ENCODE peak calls at places on chromosome 13, in seven cellular contexts. K, V, C, Z, Q, W and D are unnamed samples.

GRCh38 chr13:59755647-59756290 is 408.0 kb downstream of the DIAPH3 start:
- DNase-seq in K (no peak), V (no peak), C (no peak), Z (no peak), Q (no peak), W (no peak), D (no peak)

GRCh38 chr13:110209950-110210603 is 96.9 kb downstream of the COL4A1 start:
- DNase-seq in K (no peak), V (no peak), C (no peak), Z (no peak), Q (no peak), W (no peak), D (no peak)

GRCh38 chr13:43664700-43665191 is 122.0 kb downstream of the ENOX1 start:
- DNase-seq in K (peak; percentile 66), V (no peak), C (no peak), Z (no peak), Q (no peak), W (no peak), D (no peak)

GRCh38 chr13:95300625-95301134 is 571 bp downstream of the ABCC4 start:
- DNase-seq in K (peak; percentile 86), V (no peak), C (peak; percentile 6), Z (peak; percentile 16), Q (no peak), W (peak; percentile 66), D (peak; percentile 62)

GRCh38 chr13:58893396-58893795 is 1261.9 kb downstream of the PCDH17 start:
- DNase-seq in K (no peak), V (no peak), C (no peak), Z (no peak), Q (no peak), W (no peak), D (no peak)

GRCh38 chr13:23321534-23322241 is 111.8 kb downstream of the SACS start:
- DNase-seq in K (peak; percentile 76), V (no peak), C (peak; percentile 19), Z (peak; percentile 11), Q (peak; percentile 35), W (peak; percentile 49), D (no peak)

GRCh38 chr13:104565888-104566287 is 1499.7 kb upstream of the SLC10A2 start:
- DNase-seq in K (no peak), V (no peak), C (no peak), Z (no peak), Q (no peak), W (no peak), D (no peak)

GRCh38 chr13:48411281-48412099 is 1.4 kb downstream of the LPAR6 start:
- DNase-seq in K (no peak), V (no peak), C (no peak), Z (no peak), Q (no peak), W (no peak), D (no peak)

GRCh38 chr13:41006296-41006695 is 12.8 kb downstream of the ELF1 start:
- DNase-seq in K (no peak), V (no peak), C (no peak), Z (no peak), Q (no peak), W (no peak), D (no peak)

GRCh38 chr13:98349731-98350305 is 172.7 kb upstream of the RNF113B start:
- DNase-seq in K (no peak), V (no peak), C (no peak), Z (peak; percentile 21), Q (no peak), W (no peak), D (peak; percentile 25)

GRCh38 chr13:32415019-32415418 is 12.9 kb downstream of the N4BP2L1 start:
- DNase-seq in K (no peak), V (no peak), C (no peak), Z (no peak), Q (no peak), W (peak; percentile 8), D (no peak)

GRCh38 chr13:87129602-87130300 is 541.4 kb upstream of the SLITRK5 start:
- DNase-seq in K (no peak), V (no peak), C (no peak), Z (no peak), Q (no peak), W (no peak), D (no peak)

GRCh38 chr13:101763191-101763590 is 310.7 kb downstream of the ITGBL1 start:
- DNase-seq in K (no peak), V (no peak), C (no peak), Z (no peak), Q (no peak), W (no peak), D (no peak)

GRCh38 chr13:28356506-28357064 is 138.3 kb downstream of the FLT1 start:
- DNase-seq in K (no peak), V (no peak), C (no peak), Z (no peak), Q (no peak), W (no peak), D (no peak)

GRCh38 chr13:28822161-28822560 is 2.0 kb downstream of the MTUS2 start:
- DNase-seq in K (no peak), V (no peak), C (no peak), Z (no peak), Q (no peak), W (no peak), D (no peak)

GRCh38 chr13:25300861-25301346 is 521 bp upstream of the NUP58 start:
- DNase-seq in K (peak; percentile 71), V (no peak), C (no peak), Z (no peak), Q (no peak), W (no peak), D (peak; percentile 85)

GRCh38 chr13:99796175-99796819 is 175.3 kb downstream of the ZIC5 start:
- DNase-seq in K (no peak), V (peak; percentile 21), C (no peak), Z (peak; percentile 29), Q (no peak), W (no peak), D (no peak)

GRCh38 chr13:53005631-53006030 is 23.0 kb upstream of the OLFM4 start:
- DNase-seq in K (no peak), V (no peak), C (no peak), Z (no peak), Q (no peak), W (no peak), D (no peak)

GRCh38 chr13:58704953-58705352 is 1073.4 kb downstream of the PCDH17 start:
- DNase-seq in K (no peak), V (no peak), C (no peak), Z (no peak), Q (no peak), W (no peak), D (no peak)

GRCh38 chr13:83386609-83387008 is 495.7 kb downstream of the SLITRK1 start:
- DNase-seq in K (no peak), V (no peak), C (no peak), Z (no peak), Q (no peak), W (no peak), D (no peak)

DNA sequence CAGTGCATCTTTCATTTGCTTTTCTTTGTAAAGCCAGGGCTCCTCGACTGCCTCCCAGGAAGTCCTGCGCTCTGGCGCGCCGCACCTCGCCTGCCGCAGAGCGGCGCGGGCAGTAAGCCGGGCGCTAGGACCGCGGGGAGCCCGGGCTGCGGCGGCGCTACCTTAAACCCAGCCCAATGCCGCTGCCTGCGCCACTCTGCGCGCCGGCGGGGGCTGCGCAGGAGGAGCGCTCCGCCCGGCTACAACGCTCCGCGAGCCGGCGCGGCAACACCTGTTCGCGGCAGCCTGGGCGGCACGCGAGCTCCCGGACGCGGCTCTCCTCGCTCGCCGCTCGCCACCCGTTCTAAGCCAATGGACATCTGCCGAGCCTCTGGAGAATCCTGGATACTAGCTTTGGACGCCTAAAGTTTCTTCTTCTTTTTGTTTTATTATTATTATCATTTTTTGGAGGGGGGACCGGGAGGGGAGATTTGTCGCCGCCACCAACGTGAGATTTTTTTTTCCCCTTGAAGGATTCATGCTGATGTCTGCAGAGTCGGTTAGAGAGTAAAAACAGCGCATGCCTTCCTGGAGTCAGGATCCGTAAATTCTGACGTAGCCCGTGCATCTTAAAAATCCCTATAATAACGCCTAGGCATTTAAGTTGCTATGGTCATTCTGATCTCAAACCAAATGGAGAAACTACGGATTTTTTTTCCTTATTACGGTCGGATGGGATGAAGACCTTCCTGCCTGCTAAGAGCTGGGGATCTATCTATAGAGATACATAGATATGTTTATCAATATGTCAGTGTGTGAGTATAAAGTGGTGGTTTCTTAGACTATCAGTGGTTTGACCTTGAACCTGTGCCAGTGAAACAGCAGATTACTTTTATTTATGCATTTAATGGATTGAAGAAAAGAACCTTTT is at the start of gene FGF9:
- DNase-seq in K (peak; percentile 76), V (no peak), C (no peak), Z (peak; percentile 31), Q (peak; percentile 7), W (peak; percentile 47), D (peak; percentile 96)
- TF ChIP-seq CTCF in K (no peak), V (no peak), C (no peak), Z (no peak), Q (no peak), W (no peak), D (no peak)

GRCh38 chr13:111857336-111857735 is 209.6 kb upstream of the SOX1 start:
- DNase-seq in K (no peak), V (peak; percentile 77), C (no peak), Z (no peak), Q (no peak), W (no peak), D (no peak)
- H3K9me3 ChIP-seq in K (no peaks in the 10 kb centered on the region), V (no peaks in the 10 kb centered on the region), C (no peaks in the 10 kb centered on the region), Z (no peaks in the 10 kb centered on the region), Q (no peaks in the 10 kb centered on the region), W (no peaks in the 10 kb centered on the region), D (no peaks in the 10 kb centered on the region)

DNA sequence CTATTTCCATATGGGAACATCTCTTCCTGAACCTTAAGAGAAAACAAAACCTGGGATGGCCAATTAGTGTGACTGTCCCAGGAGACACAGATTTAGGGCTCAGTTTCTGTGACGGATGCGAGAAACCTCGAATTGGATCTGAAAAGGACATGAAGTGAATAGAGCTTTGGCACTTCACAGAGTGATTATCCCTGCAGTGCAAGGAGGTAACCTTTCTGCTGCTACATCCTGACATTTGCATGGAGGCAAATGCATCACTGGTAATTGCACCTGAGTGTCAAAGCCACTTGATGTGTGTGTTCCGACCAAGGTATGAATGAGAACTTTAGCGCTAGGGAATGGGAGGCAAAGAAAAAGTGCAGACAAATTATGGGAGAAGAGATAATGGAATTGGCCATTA is 442.3 kb upstream of the KLF12 start:
- DNase-seq in K (no peak), V (no peak), C (no peak), Z (no peak), Q (no peak), W (no peak), D (no peak)
- TF ChIP-seq EP300 in K (no peak), V (no peak), C (no peak), Z (no peak), Q (no peak), W (no peak), D (no peak)

GRCh38 chr13:20126460-20127262 is 34.2 kb downstream of the GJA3 start:
- DNase-seq in K (peak; percentile 51), V (no peak), C (no peak), Z (no peak), Q (no peak), W (no peak), D (no peak)

GRCh38 chr13:20127263-20127562 is 33.6 kb downstream of the GJA3 start:
- DNase-seq in K (no peak), V (no peak), C (no peak), Z (peak; percentile 9), Q (no peak), W (no peak), D (no peak)

GRCh38 chr13:20128459-20128927 is 32.4 kb downstream of the GJA3 start:
- DNase-seq in K (peak; percentile 58), V (no peak), C (no peak), Z (peak; percentile 15), Q (no peak), W (no peak), D (peak; percentile 81)

GRCh38 chr13:20129076-20129475 is 31.8 kb downstream of the GJA3 start:
- DNase-seq in K (peak; percentile 35), V (no peak), C (no peak), Z (no peak), Q (no peak), W (no peak), D (no peak)

GRCh38 chr13:20127563-20128458 is 33.0 kb downstream of the GJA3 start:
- DNase-seq in K (peak; percentile 82), V (no peak), C (peak; percentile 26), Z (peak; percentile 53), Q (no peak), W (peak; percentile 21), D (peak; percentile 94)
- TF ChIP-seq CTCF in K (peak; percentile 15), V (peak; percentile 54), C (peak; percentile 34), Z (peak; percentile 90), Q (peak; percentile 42), W (peak; percentile 44), D (peak; percentile 53)